ENCODE peak calls at places on chromosomes 2 and 18, in six cellular contexts. One of them, this sample, is unnamed.

GRCh38 chr2:31297751-31298150 is 63.8 kb downstream of the EHD3 start:
- DNase-seq in SK-N-SH: no peak
- DNase-seq in HCT116: no peak
- DNase-seq in K562: no peak
- DNase-seq in H1: no peak
- DNase-seq in HepG2: no peak
- DNase-seq in this sample: no peak

GRCh38 chr2:40168546-40168945 is 283.3 kb downstream of the SLC8A1 start:
- DNase-seq in SK-N-SH: no peak
- DNase-seq in HCT116: no peak
- DNase-seq in K562: no peak
- DNase-seq in H1: no peak
- DNase-seq in HepG2: no peak
- DNase-seq in this sample: no peak

GRCh38 chr2:60585276-60585675 is 31.8 kb upstream of the BCL11A start:
- DNase-seq in SK-N-SH: no peak
- DNase-seq in HCT116: no peak
- DNase-seq in K562: no peak
- DNase-seq in H1: peak; percentile 34
- DNase-seq in HepG2: no peak
- DNase-seq in this sample: no peak

GRCh38 chr2:75547345-75548035 is 13.2 kb downstream of the EVA1A start:
- DNase-seq in SK-N-SH: no peak
- DNase-seq in HCT116: no peak
- DNase-seq in K562: no peak
- DNase-seq in H1: no peak
- DNase-seq in HepG2: no peak
- DNase-seq in this sample: peak; percentile 40

GRCh38 chr2:36492216-36492945 is 105.6 kb downstream of the FEZ2 start:
- DNase-seq in SK-N-SH: no peak
- DNase-seq in HCT116: no peak
- DNase-seq in K562: no peak
- DNase-seq in H1: no peak
- DNase-seq in HepG2: no peak
- DNase-seq in this sample: peak; percentile 74

GRCh38 chr18:8559612-8560011 is 49.6 kb upstream of the RAB12 start:
- DNase-seq in SK-N-SH: no peak
- DNase-seq in HCT116: no peak
- DNase-seq in K562: no peak
- DNase-seq in H1: no peak
- DNase-seq in HepG2: no peak
- DNase-seq in this sample: no peak

GRCh38 chr2:70340921-70341765 is 39.3 kb upstream of the FAM136A start:
- DNase-seq in SK-N-SH: peak; percentile 76
- DNase-seq in HCT116: peak; percentile 59
- DNase-seq in K562: peak; percentile 81
- DNase-seq in H1: peak; percentile 68
- DNase-seq in HepG2: peak; percentile 62
- DNase-seq in this sample: peak; percentile 55

GRCh38 chr2:37543967-37544366 is 127.5 kb downstream of the CDC42EP3 start:
- DNase-seq in SK-N-SH: no peak
- DNase-seq in HCT116: no peak
- DNase-seq in K562: no peak
- DNase-seq in H1: no peak
- DNase-seq in HepG2: no peak
- DNase-seq in this sample: no peak

GRCh38 chr18:13541621-13542519 is 184.5 kb downstream of the FAM210A start:
- DNase-seq in SK-N-SH: no peak
- DNase-seq in HCT116: no peak
- DNase-seq in K562: no peak
- DNase-seq in H1: no peak
- DNase-seq in HepG2: peak; percentile 98
- DNase-seq in this sample: no peak

GRCh38 chr2:216131175-216131926 is 22.2 kb downstream of the XRCC5 start:
- DNase-seq in SK-N-SH: no peak
- DNase-seq in HCT116: no peak
- DNase-seq in K562: no peak
- DNase-seq in H1: no peak
- DNase-seq in HepG2: no peak
- DNase-seq in this sample: no peak

GRCh38 chr2:105376789-105377231 is 22.0 kb downstream of the FHL2 start:
- DNase-seq in SK-N-SH: no peak
- DNase-seq in HCT116: no peak
- DNase-seq in K562: no peak
- DNase-seq in H1: no peak
- DNase-seq in HepG2: no peak
- DNase-seq in this sample: peak; percentile 89

GRCh38 chr2:216665240-216665639 is 30.1 kb downstream of the IGFBP5 start:
- DNase-seq in SK-N-SH: peak; percentile 47
- DNase-seq in HCT116: no peak
- DNase-seq in K562: no peak
- DNase-seq in H1: no peak
- DNase-seq in HepG2: no peak
- DNase-seq in this sample: no peak

GRCh38 chr18:56076735-56077134 is 488.7 kb upstream of the TCF4 start:
- DNase-seq in SK-N-SH: no peak
- DNase-seq in HCT116: no peak
- DNase-seq in K562: no peak
- DNase-seq in H1: no peak
- DNase-seq in HepG2: no peak
- DNase-seq in this sample: no peak

GRCh38 chr2:1660656-1661650 is 83.4 kb downstream of the PXDN start:
- DNase-seq in SK-N-SH: no peak
- DNase-seq in HCT116: no peak
- DNase-seq in K562: no peak
- DNase-seq in H1: no peak
- DNase-seq in HepG2: no peak
- DNase-seq in this sample: no peak

GRCh38 chr2:98828793-98829371 is 98.0 kb upstream of the MGAT4A start:
- DNase-seq in SK-N-SH: no peak
- DNase-seq in HCT116: no peak
- DNase-seq in K562: no peak
- DNase-seq in H1: no peak
- DNase-seq in HepG2: peak; percentile 43
- DNase-seq in this sample: no peak

GRCh38 chr2:124339709-124340108 is 314.6 kb downstream of the CNTNAP5 start:
- DNase-seq in SK-N-SH: no peak
- DNase-seq in HCT116: no peak
- DNase-seq in K562: no peak
- DNase-seq in H1: no peak
- DNase-seq in HepG2: no peak
- DNase-seq in this sample: no peak

GRCh38 chr2:232203936-232204335 is 174.6 kb upstream of the ALPP start:
- DNase-seq in SK-N-SH: no peak
- DNase-seq in HCT116: no peak
- DNase-seq in K562: no peak
- DNase-seq in H1: no peak
- DNase-seq in HepG2: no peak
- DNase-seq in this sample: no peak

GRCh38 chr2:147843421-147843863 is 1.4 kb upstream of the ACVR2A start:
- DNase-seq in SK-N-SH: no peak
- DNase-seq in HCT116: no peak
- DNase-seq in K562: no peak
- DNase-seq in H1: no peak
- DNase-seq in HepG2: no peak
- DNase-seq in this sample: no peak

GRCh38 chr2:18187214-18187613 is 308.7 kb downstream of the KCNS3 start:
- DNase-seq in SK-N-SH: no peak
- DNase-seq in HCT116: no peak
- DNase-seq in K562: no peak
- DNase-seq in H1: no peak
- DNase-seq in HepG2: no peak
- DNase-seq in this sample: no peak

GRCh38 chr2:65056215-65056989 is at the start of gene CEP68:
- DNase-seq in SK-N-SH: peak; percentile 97
- DNase-seq in HCT116: peak; percentile 93
- DNase-seq in K562: peak; percentile 96
- DNase-seq in H1: peak; percentile 98
- DNase-seq in HepG2: peak; percentile 98
- DNase-seq in this sample: peak; percentile 99
- TF ChIP-seq POLR2AphosphoS5 in SK-N-SH: peak; percentile 85
- TF ChIP-seq POLR2AphosphoS5 in HCT116: peak; percentile 92
- TF ChIP-seq POLR2AphosphoS5 in K562: no peak
- TF ChIP-seq POLR2AphosphoS5 in H1: peak; percentile 99
- TF ChIP-seq POLR2AphosphoS5 in HepG2: peak; percentile 94
- TF ChIP-seq POLR2AphosphoS5 in this sample: peak; percentile 91

DNA sequence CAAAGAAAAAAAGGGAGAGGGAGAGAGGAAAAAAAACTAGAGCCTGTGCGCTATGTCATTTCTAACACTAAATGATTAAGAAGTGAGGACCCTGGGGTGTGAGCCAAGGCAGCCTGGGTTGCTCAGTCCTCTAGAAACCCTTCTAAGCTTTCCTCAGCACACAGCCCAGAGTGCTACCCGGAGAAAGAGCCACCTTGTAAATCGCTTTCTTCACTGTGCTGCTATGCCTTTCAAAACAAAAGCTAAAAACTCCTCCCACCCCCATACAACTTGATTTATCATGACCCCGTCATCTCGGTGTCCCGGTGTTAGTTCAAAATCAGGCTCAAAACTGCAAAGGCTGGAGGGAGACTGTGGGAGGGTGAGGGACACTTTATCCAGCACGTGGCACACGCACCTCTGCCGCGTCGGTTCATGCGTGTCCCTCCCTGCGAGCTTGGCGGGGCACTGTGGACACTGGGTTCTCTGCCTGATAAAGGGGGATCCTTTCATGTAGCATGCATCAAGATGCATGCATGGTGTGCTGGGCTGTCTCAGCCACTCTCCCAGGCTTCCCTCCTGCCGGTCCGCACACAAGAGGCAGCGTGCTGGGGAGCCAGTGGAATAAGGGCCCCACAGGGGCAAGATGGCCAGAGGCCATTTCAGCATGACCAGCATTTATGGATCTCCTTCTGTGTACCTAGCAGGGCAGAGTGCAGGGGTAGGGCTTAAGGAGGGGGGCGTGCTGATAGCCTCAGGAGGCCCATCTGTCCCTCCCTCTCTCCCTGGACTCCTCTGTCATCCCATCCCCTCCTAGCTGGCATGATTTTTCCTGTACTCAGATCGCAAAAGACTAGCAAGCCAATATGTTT is 170.4 kb downstream of the SMAD7 start:
- DNase-seq in SK-N-SH: peak; percentile 65
- DNase-seq in HCT116: no peak
- DNase-seq in K562: no peak
- DNase-seq in H1: no peak
- DNase-seq in HepG2: no peak
- DNase-seq in this sample: peak; percentile 40
- H3K9ac ChIP-seq in SK-N-SH: peak overlapping the region; percentile 52
- H3K9ac ChIP-seq in HCT116: no peak overlapping the region
- H3K9ac ChIP-seq in K562: no peak overlapping the region
- H3K9ac ChIP-seq in H1: no peak overlapping the region
- H3K9ac ChIP-seq in HepG2: peak overlapping the region; percentile 78
- H3K9ac ChIP-seq in this sample: peak overlapping the region; percentile 32

GRCh38 chr2:206149330-206149729 is 9.9 kb downstream of the NDUFS1 start:
- DNase-seq in SK-N-SH: no peak
- DNase-seq in HCT116: no peak
- DNase-seq in K562: no peak
- DNase-seq in H1: no peak
- DNase-seq in HepG2: no peak
- DNase-seq in this sample: no peak

GRCh38 chr2:206143451-206143850 is 15.8 kb downstream of the NDUFS1 start:
- DNase-seq in SK-N-SH: no peak
- DNase-seq in HCT116: no peak
- DNase-seq in K562: no peak
- DNase-seq in H1: no peak
- DNase-seq in HepG2: no peak
- DNase-seq in this sample: no peak

GRCh38 chr2:206144383-206144782 is 14.9 kb downstream of the NDUFS1 start:
- DNase-seq in SK-N-SH: no peak
- DNase-seq in HCT116: no peak
- DNase-seq in K562: no peak
- DNase-seq in H1: no peak
- DNase-seq in HepG2: no peak
- DNase-seq in this sample: no peak

GRCh38 chr2:206150168-206150567 is 9.1 kb downstream of the NDUFS1 start:
- DNase-seq in SK-N-SH: no peak
- DNase-seq in HCT116: no peak
- DNase-seq in K562: no peak
- DNase-seq in H1: no peak
- DNase-seq in HepG2: no peak
- DNase-seq in this sample: no peak

DNA sequence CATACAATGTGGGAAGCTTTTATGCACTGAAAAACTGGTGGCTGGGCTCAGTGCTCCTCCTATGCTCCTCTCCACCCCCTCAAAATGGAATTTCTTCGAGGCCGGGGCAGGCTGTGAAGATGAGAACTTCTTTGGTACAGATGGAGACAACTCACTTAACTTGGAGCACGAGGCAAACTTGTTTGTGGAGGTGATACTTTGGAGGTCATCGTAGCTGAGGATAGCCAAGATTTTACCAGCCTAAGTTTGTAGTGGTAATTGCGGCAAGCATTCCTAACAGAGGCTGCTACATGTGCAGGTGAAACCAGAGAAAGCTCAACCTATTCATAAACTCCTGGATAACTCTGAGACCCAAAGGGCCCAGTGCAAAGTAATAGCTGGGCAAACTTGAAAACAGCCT is 13.6 kb downstream of the NDUFS1 start:
- DNase-seq in SK-N-SH: no peak
- DNase-seq in HCT116: no peak
- DNase-seq in K562: no peak
- DNase-seq in H1: no peak
- DNase-seq in HepG2: no peak
- DNase-seq in this sample: no peak
- H3K36me3 ChIP-seq in SK-N-SH: peaks cover 74% of the 10 kb centered on the region
- H3K36me3 ChIP-seq in HCT116: peaks cover 27% of the 10 kb centered on the region
- H3K36me3 ChIP-seq in K562: peaks cover 87% of the 10 kb centered on the region
- H3K36me3 ChIP-seq in H1: peaks cover 94% of the 10 kb centered on the region
- H3K36me3 ChIP-seq in HepG2: peaks cover 86% of the 10 kb centered on the region
- H3K36me3 ChIP-seq in this sample: peaks cover 32% of the 10 kb centered on the region

GRCh38 chr2:198662916-198663315 is 794.8 kb downstream of the SATB2 start:
- DNase-seq in SK-N-SH: no peak
- DNase-seq in HCT116: no peak
- DNase-seq in K562: no peak
- DNase-seq in H1: no peak
- DNase-seq in HepG2: no peak
- DNase-seq in this sample: no peak

GRCh38 chr2:198660491-198660890 is 797.2 kb downstream of the SATB2 start:
- DNase-seq in SK-N-SH: no peak
- DNase-seq in HCT116: no peak
- DNase-seq in K562: no peak
- DNase-seq in H1: no peak
- DNase-seq in HepG2: no peak
- DNase-seq in this sample: no peak

GRCh38 chr2:198659471-198659870 is 798.3 kb downstream of the SATB2 start:
- DNase-seq in SK-N-SH: no peak
- DNase-seq in HCT116: no peak
- DNase-seq in K562: no peak
- DNase-seq in H1: no peak
- DNase-seq in HepG2: no peak
- DNase-seq in this sample: no peak

DNA sequence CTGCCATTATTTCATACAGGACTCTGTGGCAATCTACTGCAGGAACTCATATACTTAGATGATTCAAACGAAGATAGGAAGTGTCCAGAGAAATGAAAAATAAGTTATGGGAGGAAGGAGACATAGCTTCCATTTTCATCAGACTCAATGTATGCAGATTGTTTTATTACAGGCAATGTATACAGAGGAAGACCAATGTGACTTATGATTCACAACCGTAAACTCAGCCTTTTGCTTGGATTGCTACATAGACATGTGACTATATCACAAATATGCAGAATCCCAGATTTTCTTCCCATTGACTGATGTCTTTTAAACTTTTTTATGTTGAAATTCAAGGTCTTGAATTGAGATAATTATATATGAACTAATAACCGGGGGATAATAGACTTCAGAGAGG is 793.4 kb downstream of the SATB2 start:
- DNase-seq in SK-N-SH: no peak
- DNase-seq in HCT116: no peak
- DNase-seq in K562: no peak
- DNase-seq in H1: no peak
- DNase-seq in HepG2: no peak
- DNase-seq in this sample: no peak
- TF ChIP-seq POLR2AphosphoS5 in SK-N-SH: no peak
- TF ChIP-seq POLR2AphosphoS5 in HCT116: no peak
- TF ChIP-seq POLR2AphosphoS5 in K562: no peak
- TF ChIP-seq POLR2AphosphoS5 in H1: no peak
- TF ChIP-seq POLR2AphosphoS5 in HepG2: no peak
- TF ChIP-seq POLR2AphosphoS5 in this sample: no peak

This sample was measured in endothelial cell of umbilical vein.